ENCODE peak calls at places on chromosomes 12 and 14, in five cellular contexts. Q is uterus; M is stimulated activated CD8-positive, alpha-beta memory T cell treated with anti-CD3 and anti-CD28 coated beads, Interleukin-4, amount 100 ng/mL, for 24 hours; N is kidney epithelial cell; C is activated B cell treated with CpG ODN at 0.5 μM for 24 hours. R is an unnamed sample.

GRCh38 chr14:86999076-86999475 is 993.9 kb downstream of the GALC start:
- DNase-seq in N (no peak), M (no peak), Q (no peak), C (no peak), R (no peak)

GRCh38 chr12:31228811-31229792 is 96.8 kb downstream of the SINHCAF start:
- DNase-seq in N (no peak), C (no peak), Q (no peak), M (no peak), R (no peak)

GRCh38 chr12:78315018-78315417 is 484.3 kb downstream of the NAV3 start:
- DNase-seq in C (no peak), Q (no peak), N (no peak), M (no peak), R (no peak)

GRCh38 chr12:117889098-117889497 is 79.7 kb downstream of the KSR2 start:
- DNase-seq in C (no peak), Q (no peak), M (no peak), N (no peak), R (no peak)

GRCh38 chr12:107404981-107405380 is 280.6 kb upstream of the PWP1 start:
- DNase-seq in N (no peak), C (no peak), Q (no peak), M (no peak), R (no peak)

GRCh38 chr12:51868821-51869489 is 18.9 kb upstream of the ANKRD33 start:
- DNase-seq in Q (peak), C (no peak), N (no peak), M (no peak), R (no peak)

GRCh38 chr12:64943686-64944085 is 119.2 kb downstream of the TBC1D30 start:
- DNase-seq in Q (no peak), N (no peak), M (no peak), C (no peak), R (no peak)

GRCh38 chr12:76268267-76268666 is 79.9 kb downstream of the BBS10 start:
- DNase-seq in M (no peak), Q (no peak), C (no peak), N (no peak), R (no peak)

GRCh38 chr12:19453961-19454360 is 14.7 kb downstream of the AEBP2 start:
- DNase-seq in C (no peak), Q (no peak), M (no peak), N (no peak), R (no peak)

GRCh38 chr14:89660183-89660582 is 243.2 kb upstream of the FOXN3 start:
- DNase-seq in C (no peak), Q (peak), M (no peak), N (no peak), R (no peak)